ENCODE peak calls at places on chromosomes 12 and 14, in four cellular contexts. One of them, this sample, is unnamed.

GRCh38 chr12:12872139-12872933 is 19.0 kb upstream of the GPRC5A start:
- DNase-seq in GM23248: peak; percentile 72
- DNase-seq in heart left ventricle: no peak
- DNase-seq in cardiac muscle cell: peak; percentile 63
- DNase-seq in this sample: no peak

GRCh38 chr12:49059385-49060232 is 985 bp downstream of the KMT2D start:
- DNase-seq in GM23248: peak; percentile 73
- DNase-seq in heart left ventricle: no peak
- DNase-seq in cardiac muscle cell: peak; percentile 32
- DNase-seq in this sample: no peak

GRCh38 chr14:21476526-21476924 is 234 bp downstream of the RAB2B start:
- DNase-seq in GM23248: peak; percentile 84
- DNase-seq in heart left ventricle: peak; percentile 90
- DNase-seq in cardiac muscle cell: no peak
- DNase-seq in this sample: peak; percentile 82

GRCh38 chr12:14239350-14239934 is 126.0 kb upstream of the ATF7IP start:
- DNase-seq in GM23248: peak; percentile 53
- DNase-seq in heart left ventricle: peak; percentile 54
- DNase-seq in cardiac muscle cell: peak; percentile 87
- DNase-seq in this sample: peak; percentile 29

GRCh38 chr12:13924286-13924685 is 57.1 kb downstream of the GRIN2B start:
- DNase-seq in GM23248: no peak
- DNase-seq in heart left ventricle: no peak
- DNase-seq in cardiac muscle cell: no peak
- DNase-seq in this sample: no peak

GRCh38 chr14:85528882-85529585 is 910 bp upstream of the FLRT2 start:
- DNase-seq in GM23248: peak; percentile 92
- DNase-seq in heart left ventricle: no peak
- DNase-seq in cardiac muscle cell: peak; percentile 77
- DNase-seq in this sample: peak; percentile 7

GRCh38 chr12:111927346-111927745 is 85.3 kb downstream of the MAPKAPK5 start:
- DNase-seq in GM23248: no peak
- DNase-seq in heart left ventricle: no peak
- DNase-seq in cardiac muscle cell: no peak
- DNase-seq in this sample: no peak

GRCh38 chr14:20365928-20366327 is 22.5 kb downstream of the PARP2 start:
- DNase-seq in GM23248: no peak
- DNase-seq in heart left ventricle: no peak
- DNase-seq in cardiac muscle cell: no peak
- DNase-seq in this sample: no peak

GRCh38 chr12:98399532-98399931 is 115.9 kb upstream of the TMPO start:
- DNase-seq in GM23248: peak; percentile 87
- DNase-seq in heart left ventricle: peak; percentile 31
- DNase-seq in cardiac muscle cell: peak; percentile 85
- DNase-seq in this sample: no peak

GRCh38 chr12:82314406-82314892 is 43.7 kb downstream of the CCDC59 start:
- DNase-seq in GM23248: no peak
- DNase-seq in heart left ventricle: no peak
- DNase-seq in cardiac muscle cell: no peak
- DNase-seq in this sample: no peak

GRCh38 chr14:99430491-99430890 is 50.2 kb downstream of the SETD3 start:
- DNase-seq in GM23248: peak; percentile 24
- DNase-seq in heart left ventricle: no peak
- DNase-seq in cardiac muscle cell: no peak
- DNase-seq in this sample: no peak

GRCh38 chr12:87820524-87821194 is 208.5 kb downstream of the C12orf50 start:
- DNase-seq in GM23248: peak; percentile 29
- DNase-seq in heart left ventricle: no peak
- DNase-seq in cardiac muscle cell: peak; percentile 63
- DNase-seq in this sample: no peak

GRCh38 chr12:30813741-30814687 is 59.3 kb upstream of the CAPRIN2 start:
- DNase-seq in GM23248: peak; percentile 20
- DNase-seq in heart left ventricle: no peak
- DNase-seq in cardiac muscle cell: peak; percentile 54
- DNase-seq in this sample: no peak

GRCh38 chr12:96395236-96395635 is 5.0 kb downstream of the CDK17 start:
- DNase-seq in GM23248: peak; percentile 31
- DNase-seq in heart left ventricle: no peak
- DNase-seq in cardiac muscle cell: no peak
- DNase-seq in this sample: no peak

GRCh38 chr12:131124487-131125280 is 171.0 kb downstream of the ADGRD1 start:
- DNase-seq in GM23248: no peak
- DNase-seq in heart left ventricle: no peak
- DNase-seq in cardiac muscle cell: no peak
- DNase-seq in this sample: no peak

GRCh38 chr12:107223816-107224215 is 130.5 kb upstream of the CRY1 start:
- DNase-seq in GM23248: peak; percentile 54
- DNase-seq in heart left ventricle: no peak
- DNase-seq in cardiac muscle cell: no peak
- DNase-seq in this sample: no peak

GRCh38 chr12:92987362-92987761 is 58.3 kb upstream of the EEA1 start:
- DNase-seq in GM23248: peak; percentile 89
- DNase-seq in heart left ventricle: no peak
- DNase-seq in cardiac muscle cell: peak; percentile 89
- DNase-seq in this sample: peak; percentile 6

GRCh38 chr12:118061876-118062791 is 1.2 kb upstream of the WSB2 start:
- DNase-seq in GM23248: peak; percentile 75
- DNase-seq in heart left ventricle: no peak
- DNase-seq in cardiac muscle cell: peak; percentile 66
- DNase-seq in this sample: no peak

GRCh38 chr14:91755560-91755959 is 23.7 kb upstream of the CATSPERB start:
- DNase-seq in GM23248: peak; percentile 51
- DNase-seq in heart left ventricle: no peak
- DNase-seq in cardiac muscle cell: peak; percentile 59
- DNase-seq in this sample: no peak

GRCh38 chr14:96359959-96360358 is 3.2 kb downstream of the ATG2B start:
- DNase-seq in GM23248: no peak
- DNase-seq in heart left ventricle: no peak
- DNase-seq in cardiac muscle cell: no peak
- DNase-seq in this sample: no peak

GRCh38 chr12:100279612-100280244 is 12.8 kb downstream of the SCYL2 start:
- DNase-seq in GM23248: peak; percentile 11
- DNase-seq in heart left ventricle: no peak
- DNase-seq in cardiac muscle cell: no peak
- DNase-seq in this sample: no peak

GRCh38 chr12:50111417-50111692 is 681 bp upstream of the COX14 start:
- DNase-seq in GM23248: no peak
- DNase-seq in heart left ventricle: no peak
- DNase-seq in cardiac muscle cell: no peak
- DNase-seq in this sample: no peak

GRCh38 chr14:67228325-67228984 is 12.8 kb upstream of the PALS1 start:
- DNase-seq in GM23248: peak; percentile 73
- DNase-seq in heart left ventricle: no peak
- DNase-seq in cardiac muscle cell: no peak
- DNase-seq in this sample: no peak

GRCh38 chr14:64970776-64971451 is 1.2 kb downstream of the RAB15 start:
- DNase-seq in GM23248: peak; percentile 20
- DNase-seq in heart left ventricle: no peak
- DNase-seq in cardiac muscle cell: no peak
- DNase-seq in this sample: no peak

GRCh38 chr14:73746540-73747385 is 32.6 kb upstream of the PNMA1 start:
- DNase-seq in GM23248: no peak
- DNase-seq in heart left ventricle: peak; percentile 41
- DNase-seq in cardiac muscle cell: no peak
- DNase-seq in this sample: no peak

GRCh38 chr12:2984249-2984648 is 25.1 kb downstream of the TEAD4 start:
- DNase-seq in GM23248: no peak
- DNase-seq in heart left ventricle: no peak
- DNase-seq in cardiac muscle cell: no peak
- DNase-seq in this sample: no peak

GRCh38 chr12:26121841-26122680 is 2.8 kb downstream of the BHLHE41 start:
- DNase-seq in GM23248: peak; percentile 46
- DNase-seq in heart left ventricle: peak; percentile 54
- DNase-seq in cardiac muscle cell: peak; percentile 42
- DNase-seq in this sample: no peak

GRCh38 chr14:36052681-36053080 is 123.8 kb downstream of the PTCSC3 start:
- DNase-seq in GM23248: no peak
- DNase-seq in heart left ventricle: no peak
- DNase-seq in cardiac muscle cell: no peak
- DNase-seq in this sample: no peak

GRCh38 chr12:65854629-65855028 is 30.3 kb downstream of the HMGA2 start:
- DNase-seq in GM23248: peak; percentile 47
- DNase-seq in heart left ventricle: no peak
- DNase-seq in cardiac muscle cell: no peak
- DNase-seq in this sample: no peak
- H3K4me1 ChIP-seq in GM23248: peaks cover 75% of the 10 kb centered on the region
- H3K4me1 ChIP-seq in heart left ventricle: no peaks in the 10 kb centered on the region
- H3K4me1 ChIP-seq in cardiac muscle cell: no peaks in the 10 kb centered on the region
- H3K4me1 ChIP-seq in this sample: no peaks in the 10 kb centered on the region

GRCh38 chr14:23299558-23299957 is 3.1 kb downstream of the PPP1R3E start:
- DNase-seq in GM23248: peak; percentile 81
- DNase-seq in heart left ventricle: no peak
- DNase-seq in cardiac muscle cell: peak; percentile 67
- DNase-seq in this sample: no peak

GRCh38 chr14:23300687-23301223 is 1.9 kb downstream of the PPP1R3E start:
- DNase-seq in GM23248: peak; percentile 64
- DNase-seq in heart left ventricle: peak; percentile 85
- DNase-seq in cardiac muscle cell: peak; percentile 41
- DNase-seq in this sample: peak; percentile 70

GRCh38 chr14:23299986-23300686 is 2.5 kb downstream of the PPP1R3E start:
- DNase-seq in GM23248: no peak
- DNase-seq in heart left ventricle: no peak
- DNase-seq in cardiac muscle cell: no peak
- DNase-seq in this sample: no peak

GRCh38 chr14:23297878-23298277 is 4.8 kb downstream of the PPP1R3E start:
- DNase-seq in GM23248: no peak
- DNase-seq in heart left ventricle: no peak
- DNase-seq in cardiac muscle cell: no peak
- DNase-seq in this sample: no peak

GRCh38 chr14:23299186-23299521 is 3.5 kb downstream of the PPP1R3E start:
- DNase-seq in GM23248: no peak
- DNase-seq in heart left ventricle: no peak
- DNase-seq in cardiac muscle cell: no peak
- DNase-seq in this sample: no peak
- H3K4me1 ChIP-seq in GM23248: peaks cover 32% of the 10 kb centered on the region
- H3K4me1 ChIP-seq in heart left ventricle: peaks cover 47% of the 10 kb centered on the region
- H3K4me1 ChIP-seq in cardiac muscle cell: peaks cover 23% of the 10 kb centered on the region
- H3K4me1 ChIP-seq in this sample: peaks cover 29% of the 10 kb centered on the region

GRCh38 chr12:27272375-27273028 is 28.4 kb downstream of the STK38L start:
- DNase-seq in GM23248: no peak
- DNase-seq in heart left ventricle: no peak
- DNase-seq in cardiac muscle cell: no peak
- DNase-seq in this sample: no peak

GRCh38 chr12:27276275-27276674 is 32.2 kb downstream of the STK38L start:
- DNase-seq in GM23248: no peak
- DNase-seq in heart left ventricle: no peak
- DNase-seq in cardiac muscle cell: no peak
- DNase-seq in this sample: no peak

GRCh38 chr12:27273114-27273513 is 29.0 kb downstream of the STK38L start:
- DNase-seq in GM23248: no peak
- DNase-seq in heart left ventricle: no peak
- DNase-seq in cardiac muscle cell: no peak
- DNase-seq in this sample: no peak

GRCh38 chr12:27277846-27278260 is 33.8 kb downstream of the STK38L start:
- DNase-seq in GM23248: peak; percentile 88
- DNase-seq in heart left ventricle: no peak
- DNase-seq in cardiac muscle cell: peak; percentile 92
- DNase-seq in this sample: no peak

DNA sequence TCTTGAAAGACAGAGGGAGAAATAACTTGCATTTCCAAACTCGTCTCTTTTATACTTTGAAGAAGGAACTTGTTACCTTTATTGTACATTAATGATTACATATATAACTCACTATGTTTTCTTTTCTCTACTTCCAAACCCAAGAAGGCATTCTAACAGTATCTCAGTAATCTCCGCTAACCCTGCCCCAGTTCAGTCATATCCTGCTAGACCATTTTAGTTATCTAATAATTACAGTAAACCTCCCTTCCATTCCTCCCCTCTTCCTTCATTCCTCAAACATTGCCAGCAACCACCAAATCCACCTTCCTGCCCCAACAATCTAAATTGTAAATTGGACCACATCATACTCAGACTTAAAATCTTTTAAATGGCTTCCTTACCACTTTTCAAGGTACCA is 30.6 kb downstream of the STK38L start:
- DNase-seq in GM23248: no peak
- DNase-seq in heart left ventricle: no peak
- DNase-seq in cardiac muscle cell: peak; percentile 37
- DNase-seq in this sample: no peak
- H3K4me1 ChIP-seq in GM23248: peaks cover 23% of the 10 kb centered on the region
- H3K4me1 ChIP-seq in heart left ventricle: peaks cover 93% of the 10 kb centered on the region
- H3K4me1 ChIP-seq in cardiac muscle cell: peaks cover 18% of the 10 kb centered on the region
- H3K4me1 ChIP-seq in this sample: peaks cover 55% of the 10 kb centered on the region

DNA sequence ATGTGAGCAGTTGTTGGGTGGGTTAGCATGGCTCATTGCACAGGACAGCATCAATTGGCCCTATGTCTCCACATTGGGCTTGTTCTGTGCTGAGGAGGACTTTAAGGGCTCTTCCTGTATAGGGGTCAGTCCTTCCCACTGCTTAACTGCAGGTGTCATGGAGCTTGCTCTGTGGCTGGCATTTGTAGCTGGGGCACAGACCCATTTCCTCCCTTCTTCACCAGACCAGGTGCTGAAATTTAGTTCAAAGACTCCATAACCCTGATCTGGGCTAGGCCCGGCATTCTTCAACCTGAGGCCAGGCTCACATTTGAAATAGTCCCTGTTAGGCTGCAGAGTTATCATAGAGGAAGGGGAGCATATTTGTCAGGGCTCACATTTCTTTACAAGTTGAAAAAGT is 12.8 kb downstream of the CHST11 start:
- DNase-seq in GM23248: no peak
- DNase-seq in heart left ventricle: no peak
- DNase-seq in cardiac muscle cell: no peak
- DNase-seq in this sample: no peak
- H3K4me1 ChIP-seq in GM23248: no peaks in the 10 kb centered on the region
- H3K4me1 ChIP-seq in heart left ventricle: peaks cover 23% of the 10 kb centered on the region
- H3K4me1 ChIP-seq in cardiac muscle cell: peaks cover 14% of the 10 kb centered on the region
- H3K4me1 ChIP-seq in this sample: no peaks in the 10 kb centered on the region

GRCh38 chr14:69669375-69669774 is 58.0 kb downstream of the SUSD6 start:
- DNase-seq in GM23248: no peak
- DNase-seq in heart left ventricle: no peak
- DNase-seq in cardiac muscle cell: no peak
- DNase-seq in this sample: no peak

GRCh38 chr14:69667938-69668336 is 56.5 kb downstream of the SUSD6 start:
- DNase-seq in GM23248: no peak
- DNase-seq in heart left ventricle: no peak
- DNase-seq in cardiac muscle cell: no peak
- DNase-seq in this sample: no peak

GRCh38 chr14:69672372-69672771 is 61.0 kb downstream of the SUSD6 start:
- DNase-seq in GM23248: no peak
- DNase-seq in heart left ventricle: no peak
- DNase-seq in cardiac muscle cell: no peak
- DNase-seq in this sample: no peak

GRCh38 chr14:69671365-69672050 is 60.1 kb downstream of the SUSD6 start:
- DNase-seq in GM23248: no peak
- DNase-seq in heart left ventricle: no peak
- DNase-seq in cardiac muscle cell: no peak
- DNase-seq in this sample: no peak

DNA sequence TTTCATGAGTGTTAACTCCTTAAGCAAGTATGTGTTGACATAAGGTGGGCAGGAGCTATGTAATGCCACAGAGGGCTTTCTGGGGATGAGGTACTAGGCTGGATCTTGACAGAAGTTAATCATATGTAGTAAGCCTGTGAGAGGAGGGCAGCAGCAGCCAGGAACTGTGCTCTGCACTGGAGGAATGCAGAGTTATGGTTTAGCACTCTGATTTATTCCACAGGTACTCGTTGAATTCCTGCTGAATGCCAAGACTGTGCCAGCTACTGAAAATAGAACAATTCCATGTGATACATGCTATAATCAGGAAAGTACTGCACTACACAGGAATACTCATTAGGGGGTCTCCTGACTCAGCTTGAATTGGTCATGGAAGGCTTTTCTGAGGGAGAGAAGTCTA is 58.7 kb downstream of the SUSD6 start:
- DNase-seq in GM23248: no peak
- DNase-seq in heart left ventricle: no peak
- DNase-seq in cardiac muscle cell: no peak
- DNase-seq in this sample: no peak
- H3K4me1 ChIP-seq in GM23248: peaks cover 22% of the 10 kb centered on the region
- H3K4me1 ChIP-seq in heart left ventricle: peaks cover 97% of the 10 kb centered on the region
- H3K4me1 ChIP-seq in cardiac muscle cell: peaks cover 27% of the 10 kb centered on the region
- H3K4me1 ChIP-seq in this sample: peaks cover 87% of the 10 kb centered on the region